ENCODE peak calls at places on chromosomes 12 and 14, in four cellular contexts. P is Panc1, B is K562, X is HepG2. R is an unnamed sample.

GRCh38 chr12:52428121-52428520 is 6.0 kb downstream of the KRT75 start:
- DNase-seq in P (no peak), X (no peak), B (no peak), R (no peak)

GRCh38 chr14:29227631-29228030 is 461.0 kb downstream of the FOXG1 start:
- DNase-seq in X (no peak), B (no peak), P (no peak), R (no peak)

GRCh38 chr12:116910280-116910644 is 488 bp upstream of the FBXW8 start:
- DNase-seq in B (no peak), P (no peak), X (no peak), R (no peak)

GRCh38 chr12:52217223-52217622 is 15.8 kb upstream of the KRT7 start:
- DNase-seq in B (no peak), P (no peak), X (no peak), R (peak)

GRCh38 chr14:94143239-94143638 is 13.8 kb upstream of the IFI27L2 start:
- DNase-seq in P (no peak), X (peak), B (no peak), R (peak)

GRCh38 chr14:68716698-68717097 is 76.2 kb downstream of the ZFP36L1 start:
- DNase-seq in P (no peak), B (no peak), X (peak), R (no peak)

GRCh38 chr12:89497467-89497866 is 27.1 kb downstream of the GALNT4 start:
- DNase-seq in P (no peak), B (no peak), X (no peak), R (no peak)

GRCh38 chr12:56518570-56518969 is 3.0 kb upstream of the RBMS2 start:
- DNase-seq in P (no peak), X (peak), B (no peak), R (no peak)

GRCh38 chr12:116592116-116592637 is 33.0 kb downstream of the MAP1LC3B2 start:
- DNase-seq in P (no peak), X (no peak), B (no peak), R (no peak)

GRCh38 chr14:103088921-103089320 is 4.9 kb downstream of the LBHD2 start:
- DNase-seq in X (no peak), P (no peak), B (no peak), R (no peak)

GRCh38 chr12:105084251-105085250 is at the start of gene ALDH1L2:
- DNase-seq in P (no peak), X (peak), B (peak), R (peak)

GRCh38 chr14:92994131-92994676 is 71.3 kb downstream of the CHGA start:
- DNase-seq in P (no peak), X (no peak), B (peak), R (no peak)

GRCh38 chr14:52333108-52333507 is 19.0 kb downstream of the PTGER2 start:
- DNase-seq in P (no peak), X (no peak), B (no peak), R (no peak)

GRCh38 chr14:100576091-100577085 is 10.8 kb downstream of the BEGAIN start:
- DNase-seq in X (no peak), P (no peak), B (no peak), R (no peak)

GRCh38 chr12:94956936-94957464 is 46.5 kb downstream of the NDUFA12 start:
- DNase-seq in P (no peak), X (no peak), B (no peak), R (no peak)

GRCh38 chr14:99378782-99379214 is 101.9 kb downstream of the SETD3 start:
- DNase-seq in P (no peak), X (no peak), B (peak), R (peak)

GRCh38 chr12:117139025-117139717 is 40.0 kb upstream of the TESC start:
- DNase-seq in P (no peak), X (no peak), B (no peak), R (no peak)

GRCh38 chr12:9940370-9940769 is 8.2 kb upstream of the CLEC2A start:
- DNase-seq in X (no peak), P (no peak), B (no peak), R (no peak)

GRCh38 chr14:102389261-102389660 is 26.5 kb downstream of the TECPR2 start:
- DNase-seq in X (no peak), P (no peak), B (no peak), R (no peak)

GRCh38 chr14:98754343-98755025 is 517.5 kb downstream of the BCL11B start:
- DNase-seq in P (no peak), X (no peak), B (no peak), R (no peak)

GRCh38 chr12:104049278-104050257 is at the start of gene GLT8D2:
- DNase-seq in P (no peak), B (no peak), X (no peak), R (no peak)

GRCh38 chr12:110183386-110183785 is 59.2 kb downstream of the IFT81 start:
- DNase-seq in X (peak), P (no peak), B (no peak), R (no peak)

GRCh38 chr12:52751795-52752194 is 25.4 kb downstream of the KRT76 start:
- DNase-seq in B (no peak), P (no peak), X (no peak), R (no peak)

GRCh38 chr14:70585221-70585620 is 15.2 kb downstream of the MED6 start:
- DNase-seq in X (no peak), P (no peak), B (no peak), R (no peak)
- TF ChIP-seq TCF7L2 in X (no peak), P (no peak), B (no peak), R (no peak)

DNA sequence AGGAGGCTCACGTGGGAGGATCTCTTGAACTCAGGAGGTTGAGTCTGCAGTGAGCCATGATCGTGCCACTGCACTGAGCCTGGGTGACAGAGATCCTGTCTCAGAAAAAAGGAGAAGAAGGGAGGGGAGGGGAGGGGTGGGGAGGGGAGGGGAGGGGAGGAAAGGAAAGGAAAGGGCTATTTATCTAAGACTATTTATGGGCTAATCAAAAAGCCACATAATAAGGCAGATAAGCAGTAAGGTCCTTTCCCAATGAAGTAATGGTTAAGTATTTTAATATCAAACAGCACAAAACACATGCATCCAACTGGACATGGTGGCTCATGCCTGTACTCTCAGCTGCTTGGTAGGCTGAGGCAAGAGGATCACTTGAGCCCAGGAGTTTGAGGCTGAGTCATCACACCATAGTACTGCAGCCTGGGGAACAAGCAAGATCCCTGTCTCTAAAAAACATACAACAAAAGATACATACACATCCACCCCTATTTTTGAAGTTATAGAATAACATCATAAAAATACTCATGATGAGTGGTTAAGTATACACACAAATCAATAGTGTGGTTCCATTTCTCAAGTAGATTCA is 9.7 kb downstream of the PAWR start:
- DNase-seq in B (no peak), P (no peak), X (no peak), R (no peak)
- TF ChIP-seq TCF7L2 in B (no peak), P (no peak), X (no peak), R (no peak)

GRCh38 chr12:22050078-22050477 is 4.1 kb downstream of the CMAS start:
- DNase-seq in P (no peak), B (no peak), X (no peak), R (no peak)

GRCh38 chr12:22047495-22047894 is 1.5 kb downstream of the CMAS start:
- DNase-seq in X (no peak), B (peak), P (no peak), R (no peak)

GRCh38 chr12:22046090-22046967 is at the start of gene CMAS:
- DNase-seq in P (no peak), B (peak), X (peak), R (peak)

GRCh38 chr12:22046968-22047390 is 961 bp downstream of the CMAS start:
- DNase-seq in X (no peak), P (no peak), B (no peak), R (no peak)

GRCh38 chr12:22048351-22049041 is 2.5 kb downstream of the CMAS start:
- DNase-seq in X (no peak), B (peak), P (no peak), R (no peak)
- TF ChIP-seq TCF7L2 in X (no peak), B (no peak), P (no peak), R (no peak)

DNA sequence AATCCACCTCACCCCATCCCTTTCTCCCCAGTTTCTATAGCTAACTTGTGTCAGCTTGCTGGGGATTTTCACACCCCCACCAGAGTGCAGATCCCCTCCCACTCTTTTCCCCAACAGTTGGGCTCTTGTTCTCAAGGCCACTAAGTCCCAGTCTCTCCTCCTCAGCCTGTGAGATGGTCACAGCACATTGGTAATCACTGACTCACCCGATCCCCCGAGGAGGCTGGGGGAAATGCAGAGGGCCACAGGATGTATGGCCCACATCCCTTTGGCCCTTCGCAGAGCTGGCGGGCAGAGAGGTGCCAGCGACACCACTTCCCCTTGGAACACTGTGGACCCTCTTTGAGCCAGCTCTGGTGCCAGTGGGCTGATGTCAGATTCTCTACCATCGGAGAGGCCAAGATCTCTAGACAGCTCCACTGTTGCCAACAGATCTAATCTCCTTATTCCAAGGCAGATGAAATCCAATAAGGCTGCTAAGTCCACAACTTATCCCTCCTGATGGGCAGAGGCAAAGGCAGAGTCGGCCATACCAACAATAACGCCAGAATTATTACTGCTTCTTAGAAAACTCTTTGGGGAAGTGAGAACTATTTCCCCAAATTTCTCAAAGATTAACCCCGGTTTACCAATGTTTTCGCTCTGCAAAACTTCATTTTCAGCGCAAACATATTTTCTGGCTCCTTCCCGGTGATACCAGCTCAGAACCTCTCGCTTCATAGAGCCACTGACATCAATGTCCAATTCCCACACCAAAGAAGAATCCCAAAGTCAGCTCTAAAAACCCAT is 1.5 kb downstream of the FMNL3 start:
- DNase-seq in X (peak), B (no peak), P (no peak), R (no peak)
- TF ChIP-seq TCF7L2 in X (no peak), B (no peak), P (no peak), R (no peak)

DNA sequence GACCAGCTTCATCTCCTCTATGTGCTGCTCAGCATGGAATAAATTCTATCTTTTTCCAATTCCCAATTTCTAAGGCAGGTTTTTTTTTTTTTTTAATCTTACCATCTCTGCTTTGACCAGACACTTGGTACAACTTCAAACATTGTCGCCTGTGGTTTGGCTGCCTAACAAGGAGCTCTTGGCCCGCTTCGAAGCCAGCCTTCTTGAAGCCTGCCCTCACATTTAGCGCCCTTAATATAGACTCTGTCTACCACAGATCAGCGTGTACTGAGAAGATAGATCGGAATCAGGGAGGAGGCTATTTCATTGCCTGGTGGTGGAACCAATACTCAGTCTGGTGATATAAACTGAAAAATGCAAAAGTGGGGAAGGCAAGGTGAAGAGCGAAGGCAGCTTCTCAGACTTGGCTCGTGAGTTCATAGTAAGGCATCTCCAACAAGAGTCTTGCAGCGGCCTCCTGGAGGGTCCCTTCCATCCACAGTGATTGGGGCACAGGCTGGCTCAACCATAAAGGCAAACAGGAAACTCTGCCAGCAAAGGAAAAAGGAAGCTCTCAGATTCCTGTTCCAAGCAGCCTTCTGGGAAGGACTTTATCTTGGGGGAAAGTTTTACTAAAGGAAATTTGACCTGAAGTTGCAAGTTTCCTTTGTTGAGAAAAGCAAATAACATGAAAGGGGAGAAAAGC is 103.2 kb upstream of the BCL2L14 start:
- DNase-seq in B (no peak), P (no peak), X (no peak), R (no peak)
- TF ChIP-seq TCF7L2 in B (no peak), P (no peak), X (no peak), R (no peak)